ENCODE peak calls at places on chromosomes 6 and 20, in four cellular contexts. S is GM12878, D is H1, H is HepG2. K is an unnamed sample. For H3K4me1, the result is how much of the 10 kb centered on the place peaks cover.

GRCh38 chr6:46799657-46800056 is 6.5 kb downstream of the MEP1A start:
- DNase-seq in S (no peak), D (no peak), H (no peak), K (no peak)

GRCh38 chr6:106087548-106088325 is 1.6 kb downstream of the PRDM1 start:
- DNase-seq in S (no peak), D (no peak), H (no peak), K (peak)

GRCh38 chr6:8113260-8113659 is 10.9 kb upstream of the EEF1E1 start:
- DNase-seq in S (no peak), D (no peak), H (no peak), K (no peak)

GRCh38 chr20:45316150-45317080 is 8.3 kb upstream of the MATN4 start:
- DNase-seq in S (no peak), D (no peak), H (no peak), K (no peak)

GRCh38 chr6:79373246-79373645 is 138.8 kb upstream of the HMGN3 start:
- DNase-seq in S (no peak), D (no peak), H (no peak), K (no peak)

GRCh38 chr6:41182069-41183034 is 18.6 kb downstream of the TREML2 start:
- DNase-seq in S (no peak), D (peak), H (peak), K (peak)

GRCh38 chr6:142861711-142862110 is 83.3 kb downstream of the HIVEP2 start:
- DNase-seq in S (no peak), D (no peak), H (no peak), K (no peak)

GRCh38 chr6:119351005-119351394 is 1.4 kb upstream of the MAN1A1 start:
- DNase-seq in S (no peak), D (no peak), H (no peak), K (no peak)

GRCh38 chr6:109473120-109473519 is 9.9 kb downstream of the ZBTB24 start:
- DNase-seq in S (no peak), D (peak), H (no peak), K (no peak)

GRCh38 chr6:19465240-19465639 is 371.9 kb upstream of the ID4 start:
- DNase-seq in S (no peak), D (no peak), H (no peak), K (no peak)

GRCh38 chr6:152204584-152204983 is 397.1 kb downstream of the ESR1 start:
- DNase-seq in S (no peak), D (no peak), H (no peak), K (no peak)

GRCh38 chr6:43733471-43734293 is 36.3 kb upstream of the VEGFA start:
- DNase-seq in S (peak), D (no peak), H (no peak), K (no peak)

GRCh38 chr6:2531426-2532208 is 219.1 kb downstream of the MYLK4 start:
- DNase-seq in S (no peak), D (no peak), H (no peak), K (no peak)

GRCh38 chr6:32807020-32807580 is 9.7 kb downstream of the HLA-DOB start:
- DNase-seq in S (no peak), D (no peak), H (no peak), K (no peak)

GRCh38 chr6:24441599-24441904 is 38.8 kb downstream of the MRS2 start:
- DNase-seq in S (no peak), D (no peak), H (no peak), K (no peak)

GRCh38 chr6:152571089-152571488 is 66.1 kb downstream of the SYNE1 start:
- DNase-seq in S (no peak), D (no peak), H (no peak), K (no peak)

DNA sequence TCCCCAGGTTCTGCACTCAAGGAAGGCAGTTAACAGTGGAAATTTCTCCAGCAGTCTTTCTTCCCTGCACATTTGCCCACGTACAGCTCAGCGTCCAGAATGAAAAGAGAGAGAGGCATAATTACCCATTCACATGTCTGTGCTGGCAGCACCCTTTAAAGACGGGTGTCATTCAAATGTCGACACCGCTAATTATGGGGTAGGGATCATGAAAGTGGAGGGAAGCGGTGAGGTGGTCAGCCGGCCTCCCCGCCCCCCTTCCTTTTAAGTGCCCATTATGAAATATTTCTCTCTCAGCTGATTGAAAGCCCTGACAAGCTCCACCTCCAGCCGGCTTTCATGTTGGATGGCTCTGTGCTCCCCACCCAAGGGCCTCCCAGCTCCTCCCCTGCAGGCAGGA is 246.1 kb downstream of the BMP7 start:
- DNase-seq in S (no peak), D (no peak), H (no peak), K (no peak)
- TF ChIP-seq YY1 in S (no peak), D (no peak), H (no peak), K (no peak)

GRCh38 chr20:49676581-49677291 is 36.9 kb downstream of the B4GALT5 start:
- DNase-seq in S (peak), D (no peak), H (peak), K (no peak)
- H3K4me1 ChIP-seq in S (half or more), D (under half), H (half or more), K (under half)

GRCh38 chr20:25325073-25325472 is 65.6 kb downstream of the ABHD12 start:
- DNase-seq in S (no peak), D (peak), H (no peak), K (no peak)
- TF ChIP-seq SUZ12 in S (no peak), D (no peak), H (no peak), K (no peak)

DNA sequence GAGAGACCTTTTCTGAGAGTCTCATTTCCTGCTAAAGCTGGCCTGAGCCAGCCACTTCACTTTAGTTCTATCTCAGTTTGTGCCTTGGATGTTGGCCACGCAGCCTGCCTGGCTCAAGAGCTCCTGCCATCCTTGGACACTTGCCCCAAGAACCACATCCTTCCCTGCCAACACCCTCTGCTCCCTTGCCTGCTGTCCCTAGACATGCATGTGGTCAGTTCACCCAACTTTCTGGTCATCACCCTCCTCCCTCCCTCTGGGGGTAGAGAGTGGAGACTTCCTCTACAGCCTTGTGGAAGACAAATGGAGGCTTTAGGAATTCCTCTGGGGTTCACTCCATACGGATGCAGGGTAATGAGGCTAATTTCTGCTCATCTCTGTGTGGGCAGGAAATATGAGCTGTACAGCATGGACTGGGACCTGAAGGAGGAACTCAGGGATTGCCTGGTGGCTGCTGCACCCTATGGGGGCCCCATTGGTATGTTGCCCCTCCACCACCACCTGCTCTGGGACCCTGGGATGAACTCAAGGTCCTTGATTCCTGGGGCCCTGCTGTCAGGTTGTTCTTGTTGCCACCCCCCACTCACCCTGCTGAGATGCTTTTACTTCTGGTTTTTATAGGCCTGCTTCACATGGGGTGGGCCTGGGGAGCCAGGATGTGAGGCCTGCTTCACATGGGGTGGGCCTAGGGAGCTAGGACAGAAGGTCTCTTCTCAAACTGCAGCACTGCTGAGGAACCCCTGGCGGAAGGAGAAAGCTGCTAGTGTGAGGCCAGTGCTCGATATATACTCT is 13.8 kb upstream of the PTPRA start:
- DNase-seq in S (no peak), D (no peak), H (no peak), K (no peak)
- TF ChIP-seq YY1 in S (no peak), D (no peak), H (no peak), K (no peak)